ENCODE peak calls at places on chromosomes 16 and 17, in five cellular contexts. One of them, this sample, is unnamed.

GRCh38 chr17:4998027-4998665 is 396 bp downstream of the KIF1C start:
- DNase-seq in ACHN: no peak
- DNase-seq in EL: no peak
- DNase-seq in nephron progenitor cell: peak; percentile 77
- DNase-seq in stimulated activated CD8-positive, alpha-beta memory T cell treated with anti-CD3 and anti-CD28 coated beads, Interleukin-7, amount 100 ng/mL, for 1 hour: no peak
- DNase-seq in this sample: no peak

GRCh38 chr17:41457656-41458055 is 9.5 kb downstream of the KRT32 start:
- DNase-seq in stimulated activated CD8-positive, alpha-beta memory T cell treated with anti-CD3 and anti-CD28 coated beads, Interleukin-7, amount 100 ng/mL, for 1 hour: no peak
- DNase-seq in nephron progenitor cell: no peak
- DNase-seq in ACHN: no peak
- DNase-seq in EL: no peak
- DNase-seq in this sample: no peak

GRCh38 chr17:49012893-49013255 is 15.7 kb downstream of the IGF2BP1 start:
- DNase-seq in EL: no peak
- DNase-seq in nephron progenitor cell: no peak
- DNase-seq in stimulated activated CD8-positive, alpha-beta memory T cell treated with anti-CD3 and anti-CD28 coated beads, Interleukin-7, amount 100 ng/mL, for 1 hour: no peak
- DNase-seq in ACHN: no peak
- DNase-seq in this sample: no peak

GRCh38 chr17:40550608-40551007 is 14.7 kb downstream of the CCR7 start:
- DNase-seq in nephron progenitor cell: no peak
- DNase-seq in stimulated activated CD8-positive, alpha-beta memory T cell treated with anti-CD3 and anti-CD28 coated beads, Interleukin-7, amount 100 ng/mL, for 1 hour: no peak
- DNase-seq in ACHN: no peak
- DNase-seq in EL: peak; percentile 73
- DNase-seq in this sample: no peak

GRCh38 chr17:36209575-36209974 is 1.3 kb upstream of the CCL4L2 start:
- DNase-seq in ACHN: no peak
- DNase-seq in nephron progenitor cell: no peak
- DNase-seq in stimulated activated CD8-positive, alpha-beta memory T cell treated with anti-CD3 and anti-CD28 coated beads, Interleukin-7, amount 100 ng/mL, for 1 hour: no peak
- DNase-seq in EL: no peak
- DNase-seq in this sample: no peak

GRCh38 chr17:32861979-32862378 is 14.9 kb downstream of the MYO1D start:
- DNase-seq in EL: peak; percentile 42
- DNase-seq in nephron progenitor cell: no peak
- DNase-seq in stimulated activated CD8-positive, alpha-beta memory T cell treated with anti-CD3 and anti-CD28 coated beads, Interleukin-7, amount 100 ng/mL, for 1 hour: no peak
- DNase-seq in ACHN: no peak
- DNase-seq in this sample: no peak

GRCh38 chr17:34579979-34580684 is 750 bp downstream of the TMEM132E start:
- DNase-seq in EL: peak; percentile 16
- DNase-seq in ACHN: no peak
- DNase-seq in nephron progenitor cell: peak; percentile 55
- DNase-seq in stimulated activated CD8-positive, alpha-beta memory T cell treated with anti-CD3 and anti-CD28 coated beads, Interleukin-7, amount 100 ng/mL, for 1 hour: no peak
- DNase-seq in this sample: no peak

GRCh38 chr17:21523482-21524210 is 147.5 kb downstream of the KCNJ12 start:
- DNase-seq in EL: no peak
- DNase-seq in nephron progenitor cell: no peak
- DNase-seq in ACHN: no peak
- DNase-seq in stimulated activated CD8-positive, alpha-beta memory T cell treated with anti-CD3 and anti-CD28 coated beads, Interleukin-7, amount 100 ng/mL, for 1 hour: no peak
- DNase-seq in this sample: no peak

GRCh38 chr17:77723071-77723908 is 235.2 kb upstream of the TNRC6C start:
- DNase-seq in ACHN: no peak
- DNase-seq in nephron progenitor cell: no peak
- DNase-seq in stimulated activated CD8-positive, alpha-beta memory T cell treated with anti-CD3 and anti-CD28 coated beads, Interleukin-7, amount 100 ng/mL, for 1 hour: no peak
- DNase-seq in EL: no peak
- DNase-seq in this sample: no peak

GRCh38 chr16:71357681-71358080 is 842 bp upstream of the CALB2 start:
- DNase-seq in stimulated activated CD8-positive, alpha-beta memory T cell treated with anti-CD3 and anti-CD28 coated beads, Interleukin-7, amount 100 ng/mL, for 1 hour: no peak
- DNase-seq in nephron progenitor cell: peak; percentile 22
- DNase-seq in EL: no peak
- DNase-seq in ACHN: no peak
- DNase-seq in this sample: no peak

GRCh38 chr17:18854956-18855355 is 3.0 kb upstream of the PRPSAP2 start:
- DNase-seq in EL: no peak
- DNase-seq in ACHN: no peak
- DNase-seq in stimulated activated CD8-positive, alpha-beta memory T cell treated with anti-CD3 and anti-CD28 coated beads, Interleukin-7, amount 100 ng/mL, for 1 hour: no peak
- DNase-seq in nephron progenitor cell: no peak
- DNase-seq in this sample: no peak

GRCh38 chr17:83133302-83134121 is 54.1 kb downstream of the METRNL start:
- DNase-seq in EL: peak; percentile 71
- DNase-seq in ACHN: no peak
- DNase-seq in nephron progenitor cell: no peak
- DNase-seq in stimulated activated CD8-positive, alpha-beta memory T cell treated with anti-CD3 and anti-CD28 coated beads, Interleukin-7, amount 100 ng/mL, for 1 hour: no peak
- DNase-seq in this sample: no peak

GRCh38 chr16:19583665-19584300 is 28.3 kb downstream of the VPS35L start:
- DNase-seq in EL: peak; percentile 54
- DNase-seq in ACHN: peak; percentile 66
- DNase-seq in stimulated activated CD8-positive, alpha-beta memory T cell treated with anti-CD3 and anti-CD28 coated beads, Interleukin-7, amount 100 ng/mL, for 1 hour: no peak
- DNase-seq in nephron progenitor cell: peak; percentile 32
- DNase-seq in this sample: no peak